ENCODE peak calls at places on chromosomes 7 and 10, in five cellular contexts. W, D, L, T and Q are unnamed samples. For H3K4me1 and H3K36me3, the result is how much of the 10 kb centered on the place peaks cover.

GRCh38 chr10:49488056-49488455 is 50.9 kb downstream of the ERCC6 start:
- DNase-seq in W (no peak), T (no peak), D (no peak), L (no peak), Q (no peak)

GRCh38 chr7:167087-167855 is 25.1 kb upstream of the FAM20C start:
- DNase-seq in D (no peak), T (no peak), W (no peak), L (no peak), Q (peak)

GRCh38 chr10:71289421-71290130 is 29.5 kb upstream of the SLC29A3 start:
- DNase-seq in W (no peak), L (no peak), D (no peak), T (no peak), Q (peak)

GRCh38 chr10:90916392-90917110 is 4.3 kb downstream of the ANKRD1 start:
- DNase-seq in W (no peak), T (no peak), L (no peak), D (no peak), Q (no peak)

GRCh38 chr7:41507686-41508268 is 195.1 kb downstream of the INHBA start:
- DNase-seq in T (no peak), W (no peak), L (no peak), D (no peak), Q (no peak)

GRCh38 chr10:31116226-31116625 is 84.6 kb upstream of the ZNF438 start:
- DNase-seq in W (no peak), D (no peak), T (no peak), L (no peak), Q (no peak)

GRCh38 chr10:77105756-77106155 is 531.9 kb downstream of the KCNMA1 start:
- DNase-seq in D (no peak), T (peak), L (no peak), W (no peak), Q (no peak)

GRCh38 chr10:62264702-62265436 is 3.8 kb downstream of the RTKN2 start:
- DNase-seq in T (peak), D (peak), W (peak), L (peak), Q (no peak)

GRCh38 chr10:126839094-126839761 is 66.0 kb upstream of the DOCK1 start:
- DNase-seq in T (no peak), W (no peak), L (no peak), D (no peak), Q (no peak)

GRCh38 chr10:88966785-88967184 is 14.2 kb upstream of the ACTA2 start:
- DNase-seq in W (no peak), T (peak), D (no peak), L (no peak), Q (peak)

GRCh38 chr7:106029941-106030340 is 66.9 kb downstream of the CDHR3 start:
- DNase-seq in T (no peak), W (no peak), L (no peak), D (no peak), Q (no peak)

GRCh38 chr7:43904533-43905208 is 1.7 kb downstream of the URGCP start:
- DNase-seq in T (peak), D (no peak), W (no peak), L (no peak), Q (no peak)

GRCh38 chr10:92573798-92574544 is at the start of gene IDE:
- DNase-seq in T (peak), W (peak), D (peak), L (peak), Q (peak)

GRCh38 chr7:55570218-55570873 is 2.0 kb downstream of the VOPP1 start:
- DNase-seq in D (no peak), W (peak), T (no peak), L (no peak), Q (no peak)
- H3K4me1 ChIP-seq in D (under half), W (half or more), T (under half), L (under half), Q (half or more)

GRCh38 chr7:104803931-104804330 is 210.1 kb upstream of the KMT2E start:
- DNase-seq in W (no peak), L (no peak), D (no peak), T (no peak), Q (no peak)
- H3K36me3 ChIP-seq in W (under half), L (under half), D (under half), T (under half), Q (under half)

DNA sequence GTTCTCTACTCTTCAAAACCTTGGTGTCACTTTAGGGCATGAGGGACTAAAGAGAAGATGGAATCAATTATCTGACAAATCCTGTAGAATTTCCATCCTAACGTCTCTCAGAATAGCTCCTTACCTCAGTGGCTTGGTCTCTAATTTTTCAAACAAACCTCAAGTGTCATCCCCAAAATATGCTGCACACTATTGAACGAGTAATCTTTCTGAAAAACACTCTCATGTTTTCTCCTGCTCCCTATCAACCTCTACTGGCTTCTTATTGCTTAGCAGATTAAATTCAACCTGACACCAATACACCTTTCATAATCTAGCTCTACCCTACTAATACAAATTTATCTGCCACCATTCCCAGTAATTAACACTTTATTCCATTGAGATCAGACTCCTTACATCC is 8.5 kb downstream of the CNOT4 start:
- DNase-seq in T (peak), D (no peak), L (no peak), W (no peak), Q (no peak)
- TF ChIP-seq CTCF in T (peak), D (no peak), L (no peak), W (peak), Q (no peak)

DNA sequence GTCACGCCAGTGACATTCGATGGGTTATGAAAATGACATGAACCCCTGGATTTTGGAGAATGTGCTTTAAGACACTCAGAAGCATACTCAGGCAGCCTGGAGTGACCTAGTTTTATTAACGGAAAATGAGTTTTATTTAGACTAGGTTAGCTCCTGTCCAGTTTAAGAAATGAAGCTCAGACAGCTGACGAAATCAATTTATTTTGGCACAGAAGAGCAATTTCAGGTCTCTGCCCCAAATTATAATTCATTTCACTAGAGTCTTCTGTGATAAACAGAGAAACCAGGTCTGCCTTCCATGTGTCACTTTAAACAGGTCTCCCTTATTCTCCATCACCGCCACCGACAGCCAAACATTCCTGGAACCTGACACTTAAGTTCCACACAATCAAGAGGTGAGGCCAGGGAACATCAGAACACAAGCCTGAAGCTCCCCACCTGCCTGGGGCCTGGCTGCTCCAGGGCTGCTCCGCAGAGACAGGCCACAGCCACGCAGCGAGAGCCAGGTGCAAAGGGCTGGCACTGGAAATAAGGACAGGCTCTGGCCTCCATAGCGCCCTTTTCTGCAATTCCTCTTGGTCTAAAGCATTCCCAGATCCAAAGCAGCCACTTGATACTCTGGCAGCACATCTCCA is 49.9 kb downstream of the VOPP1 start:
- DNase-seq in L (no peak), D (no peak), W (no peak), T (no peak), Q (no peak)
- H3K4me1 ChIP-seq in L (under half), D (under half), W (under half), T (under half), Q (half or more)

GRCh38 chr7:6419310-6419773 is 28.4 kb downstream of the DAGLB start:
- DNase-seq in W (no peak), T (no peak), D (no peak), L (no peak), Q (peak)
- H3K36me3 ChIP-seq in W (half or more), T (under half), D (under half), L (under half), Q (under half)

GRCh38 chr7:86923530-86923929 is 135.9 kb downstream of the ELAPOR2 start:
- DNase-seq in W (no peak), T (no peak), D (no peak), L (no peak), Q (no peak)

GRCh38 chr7:86928308-86928707 is 131.1 kb downstream of the ELAPOR2 start:
- DNase-seq in W (no peak), T (no peak), D (no peak), L (no peak), Q (no peak)

GRCh38 chr7:86929293-86930109 is 130.0 kb downstream of the ELAPOR2 start:
- DNase-seq in D (no peak), W (peak), L (no peak), T (no peak), Q (no peak)

GRCh38 chr7:86925221-86925620 is 134.2 kb downstream of the ELAPOR2 start:
- DNase-seq in W (no peak), D (no peak), T (no peak), L (no peak), Q (no peak)

DNA sequence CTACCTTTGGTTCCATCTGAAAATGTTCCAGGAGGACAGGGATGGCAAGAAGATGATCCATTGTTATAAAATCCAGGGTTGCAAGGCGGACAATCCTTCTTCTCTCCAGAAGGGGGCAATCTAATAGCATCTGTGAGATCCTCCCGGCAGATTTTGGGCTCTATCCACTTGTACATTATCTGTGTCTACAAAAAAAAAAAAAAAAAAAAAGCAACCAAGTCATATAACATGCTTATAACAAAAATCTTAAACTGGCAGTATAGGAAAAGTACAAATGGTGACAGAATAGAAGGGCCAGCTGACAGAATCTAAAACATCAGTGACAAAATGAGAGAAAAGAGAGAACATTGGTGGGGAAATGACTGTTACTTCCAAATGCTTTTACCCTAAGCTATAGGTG is 132.7 kb downstream of the ELAPOR2 start:
- DNase-seq in D (peak), L (peak), W (peak), T (peak), Q (no peak)
- TF ChIP-seq CTCF in D (peak), L (peak), W (peak), T (peak), Q (peak)

DNA sequence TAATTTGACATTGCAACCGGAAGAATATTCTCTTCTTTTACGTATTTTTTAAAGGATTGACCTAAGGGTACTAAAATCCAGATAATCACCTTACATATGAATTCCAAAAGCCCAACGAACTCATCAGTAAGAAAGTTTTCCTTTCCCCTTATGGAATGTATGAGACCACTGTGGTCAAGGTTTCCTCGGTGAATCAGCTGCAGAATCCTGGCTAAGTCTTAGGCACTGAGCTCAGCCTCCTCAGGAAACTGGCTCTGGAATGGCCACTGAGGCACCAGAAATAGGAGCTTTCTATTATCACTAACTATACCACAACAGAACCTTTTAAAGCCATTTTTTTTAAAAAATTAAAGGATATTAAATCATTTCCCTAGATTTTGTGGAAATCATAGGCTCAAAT is 21.0 kb downstream of the SVIL start:
- DNase-seq in D (no peak), W (no peak), L (no peak), T (peak), Q (no peak)
- H3K4me1 ChIP-seq in D (under half), W (under half), L (under half), T (under half), Q (half or more)

GRCh38 chr7:23698822-23699221 is 11.2 kb upstream of the STK31 start:
- DNase-seq in T (no peak), D (no peak), W (no peak), L (no peak), Q (no peak)
- H3K36me3 ChIP-seq in T (under half), D (under half), W (under half), L (under half), Q (under half)

DNA sequence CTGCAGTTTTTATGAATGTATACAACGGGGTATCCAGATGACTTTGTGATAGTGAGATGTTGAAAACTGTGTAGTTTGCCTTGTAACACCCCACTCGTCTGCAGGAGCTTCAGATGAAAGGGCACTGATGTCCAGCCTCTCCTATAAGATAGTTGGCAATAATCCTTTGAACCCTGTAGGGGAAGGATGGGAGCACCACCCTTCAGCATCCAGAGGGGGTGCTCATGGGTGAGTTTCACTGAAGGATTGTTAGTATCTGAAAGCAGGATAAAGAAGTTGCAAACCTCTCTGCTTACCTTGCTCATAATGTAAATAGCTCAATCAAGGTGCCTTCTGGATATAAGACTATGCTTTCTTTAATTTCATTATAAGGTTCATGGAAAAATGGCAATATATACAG is 201.5 kb downstream of the TMEM178B start:
- DNase-seq in T (no peak), W (no peak), L (no peak), D (no peak), Q (no peak)
- TF ChIP-seq CTCF in T (no peak), W (no peak), L (peak), D (no peak), Q (no peak)

DNA sequence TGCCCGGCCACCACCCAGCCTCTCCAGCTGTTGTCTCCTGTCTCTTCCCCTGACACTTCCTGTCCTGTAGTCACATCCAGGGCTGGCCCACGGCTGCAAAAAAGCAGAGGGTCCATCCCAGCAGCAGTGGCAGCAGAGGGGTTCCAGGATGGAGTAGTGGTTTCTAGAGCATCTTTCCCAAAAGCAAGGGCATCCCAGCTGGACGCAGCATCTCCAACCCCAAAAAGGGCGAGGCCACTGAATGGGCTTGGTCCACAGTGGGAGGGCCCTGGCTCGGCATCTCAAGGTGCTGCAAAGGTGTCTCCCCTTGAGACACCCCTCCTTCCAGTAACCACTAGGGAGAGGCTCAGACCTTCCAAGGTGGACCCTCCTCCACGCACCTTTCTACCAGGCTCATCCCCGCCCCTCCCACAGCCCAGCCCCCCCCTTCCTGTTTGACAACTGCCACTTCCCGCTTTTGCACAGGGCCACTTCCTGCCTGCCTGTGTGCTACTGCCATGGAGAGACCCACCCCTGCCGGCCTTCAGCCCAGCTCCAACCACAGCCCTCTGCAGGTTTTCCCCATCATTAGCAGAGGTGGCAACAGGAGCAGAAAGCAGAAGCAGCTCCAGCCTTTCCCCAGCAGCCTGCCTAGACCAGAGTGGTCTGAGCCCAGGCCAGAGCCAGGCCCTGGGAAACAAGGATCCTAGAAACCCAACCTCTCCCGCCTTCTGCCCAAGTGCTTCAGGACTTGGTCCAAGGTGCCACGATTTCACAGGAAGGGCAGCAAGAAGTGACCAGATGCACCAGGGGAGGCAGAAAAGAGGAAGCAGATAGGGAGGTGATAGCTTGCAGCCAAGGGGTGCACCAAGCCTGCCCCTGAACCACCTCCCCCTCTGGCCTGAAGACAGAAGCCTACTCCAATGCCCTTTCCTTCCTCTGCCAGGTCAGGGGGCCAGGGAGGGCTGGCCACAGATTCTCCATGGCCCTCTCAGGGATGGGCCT is 8.6 kb downstream of the CAMK2G start:
- DNase-seq in D (no peak), T (no peak), L (no peak), W (peak), Q (no peak)
- H3K4me1 ChIP-seq in D (under half), T (under half), L (under half), W (under half), Q (half or more)